ENCODE peak calls at places on chromosomes 11 and 22, in six cellular contexts. B is fibroblast of villous mesenchyme; T is C1 segment of cervical spinal cord; N is activated naive CD4-positive, alpha-beta T cell treated with anti-CD3 and anti-CD28 coated beads for 36 hours; V is NCI-H510A treated with DMSO at 0.1 percent for 48 hours; O is pulmonary artery endothelial cell. W is an unnamed sample.

GRCh38 chr22:47125603-47126002 is 363.2 kb downstream of the TBC1D22A start:
- DNase-seq in N (no peak), T (no peak), B (peak; percentile 12), V (no peak), O (no peak), W (no peak)

GRCh38 chr22:47228767-47229166 is 466.3 kb downstream of the TBC1D22A start:
- DNase-seq in O (no peak), T (no peak), V (no peak), B (no peak), N (no peak), W (no peak)

GRCh38 chr11:26993965-26994446 is at the start of gene FIBIN:
- DNase-seq in T (peak; percentile 48), V (no peak), B (peak; percentile 89), N (no peak), O (no peak), W (no peak)

GRCh38 chr11:109374441-109374840 is 47.5 kb upstream of the C11orf87 start:
- DNase-seq in N (no peak), V (no peak), O (no peak), T (no peak), B (no peak), W (no peak)

GRCh38 chr11:11010624-11011127 is 152.8 kb upstream of the ZBED5 start:
- DNase-seq in O (no peak), B (peak; percentile 14), V (no peak), T (no peak), N (no peak), W (no peak)

GRCh38 chr11:390175-390574 is 3.8 kb upstream of the PKP3 start:
- DNase-seq in V (peak; percentile 8), O (no peak), T (no peak), N (no peak), B (no peak), W (no peak)

GRCh38 chr11:4491878-4492606 is 9.6 kb downstream of the OR52K1 start:
- DNase-seq in V (no peak), B (no peak), O (no peak), N (no peak), T (no peak), W (no peak)

GRCh38 chr11:41497974-41498373 is 38.5 kb upstream of the LRRC4C start:
- DNase-seq in B (no peak), T (no peak), V (no peak), N (no peak), O (no peak), W (no peak)

GRCh38 chr11:65551572-65552398 is 6.4 kb downstream of the LTBP3 start:
- DNase-seq in B (peak; percentile 41), V (peak; percentile 86), O (no peak), N (peak; percentile 76), T (no peak), W (no peak)

GRCh38 chr22:28116261-28116673 is 197.2 kb upstream of the PITPNB start:
- DNase-seq in V (no peak), B (peak; percentile 64), O (no peak), T (peak; percentile 24), N (no peak), W (no peak)

GRCh38 chr11:36077886-36078685 is 134.2 kb downstream of the LDLRAD3 start:
- DNase-seq in B (no peak), O (no peak), V (no peak), N (no peak), T (no peak), W (no peak)

GRCh38 chr22:35783943-35784614 is 66.4 kb downstream of the APOL5 start:
- DNase-seq in B (no peak), O (no peak), V (no peak), N (no peak), T (no peak), W (no peak)

GRCh38 chr11:132620423-132620822 is 911.9 kb downstream of the OPCML start:
- DNase-seq in T (no peak), B (no peak), V (peak; percentile 99), N (no peak), O (no peak), W (no peak)

GRCh38 chr11:94400839-94401772 is at the start of gene GPR83:
- DNase-seq in T (no peak), B (no peak), V (no peak), N (no peak), O (no peak), W (no peak)

GRCh38 chr11:95515379-95515778 is 274.2 kb downstream of the FAM76B start:
- DNase-seq in N (no peak), O (no peak), B (no peak), V (no peak), T (no peak), W (no peak)

GRCh38 chr11:112977620-112978212 is 16.5 kb downstream of the NCAM1 start:
- DNase-seq in T (peak; percentile 40), O (no peak), V (no peak), B (peak; percentile 79), N (no peak), W (no peak)

GRCh38 chr22:47124946-47125345 is 362.5 kb downstream of the TBC1D22A start:
- DNase-seq in B (no peak), O (no peak), V (no peak), T (no peak), N (no peak), W (no peak)

GRCh38 chr22:44329179-44329796 is 16.5 kb upstream of the SHISAL1 start:
- DNase-seq in N (no peak), B (no peak), V (no peak), T (no peak), O (no peak), W (no peak)

GRCh38 chr11:1870721-1871466 is 18.0 kb downstream of the LSP1 start:
- DNase-seq in N (peak; percentile 35), V (no peak), T (peak; percentile 45), O (no peak), B (peak; percentile 66), W (no peak)

GRCh38 chr22:45319319-45319675 is 9.6 kb downstream of the FAM118A start:
- DNase-seq in V (no peak), N (no peak), B (peak; percentile 77), T (no peak), O (no peak), W (no peak)

GRCh38 chr11:116879789-116880402 is 42.5 kb upstream of the APOA1 start:
- DNase-seq in V (peak; percentile 68), T (no peak), O (peak; percentile 20), N (peak; percentile 33), B (peak; percentile 80), W (peak; percentile 39)

GRCh38 chr22:43185860-43186261 is 1.1 kb downstream of the TTLL12 start:
- DNase-seq in O (no peak), B (peak; percentile 28), N (no peak), T (no peak), V (peak; percentile 10), W (no peak)

GRCh38 chr11:6203327-6203726 is 2.0 kb upstream of the C11orf42 start:
- DNase-seq in N (peak; percentile 29), O (no peak), B (no peak), T (no peak), V (no peak), W (no peak)

GRCh38 chr11:45606514-45607024 is 58.9 kb downstream of the CHST1 start:
- DNase-seq in N (no peak), T (no peak), V (no peak), O (no peak), B (no peak), W (no peak)

GRCh38 chr11:72786305-72787261 is 7.3 kb downstream of the STARD10 start:
- DNase-seq in T (no peak), V (peak; percentile 94), B (no peak), N (no peak), O (no peak), W (no peak)

GRCh38 chr22:38872831-38873248 is 824 bp upstream of the CBX6 start:
- DNase-seq in N (no peak), T (peak; percentile 74), O (no peak), B (peak; percentile 48), V (peak; percentile 52), W (peak; percentile 48)

GRCh38 chr22:29733362-29734322 is 13.8 kb downstream of the CABP7 start:
- DNase-seq in V (peak; percentile 73), T (no peak), B (peak; percentile 47), O (no peak), N (no peak), W (no peak)

GRCh38 chr11:9014826-9015225 is 11.0 kb upstream of the NRIP3 start:
- DNase-seq in N (no peak), B (no peak), T (no peak), V (no peak), O (no peak), W (no peak)

GRCh38 chr11:61679893-61680621 is at the start of gene DAGLA:
- DNase-seq in V (peak; percentile 40), T (peak; percentile 70), N (peak; percentile 68), O (no peak), B (peak; percentile 51), W (peak; percentile 70)

GRCh38 chr11:36432747-36433146 is 77.3 kb downstream of the TRAF6 start:
- DNase-seq in V (no peak), B (no peak), O (no peak), N (no peak), T (no peak), W (no peak)

GRCh38 chr22:17792289-17792688 is 18.0 kb upstream of the BID start:
- DNase-seq in V (no peak), B (no peak), N (no peak), T (no peak), O (no peak), W (no peak)

GRCh38 chr11:61963282-61964057 is 4.0 kb downstream of the FTH1 start:
- DNase-seq in V (no peak), T (no peak), N (no peak), O (no peak), B (peak; percentile 67), W (no peak)

GRCh38 chr11:94767701-94768601 is at the start of gene AMOTL1:
- DNase-seq in B (peak; percentile 88), T (peak; percentile 87), V (peak; percentile 77), O (peak; percentile 57), N (peak; percentile 37), W (peak; percentile 73)

GRCh38 chr22:37525073-37525745 is 6.0 kb upstream of the CARD10 start:
- DNase-seq in O (no peak), B (peak; percentile 67), N (no peak), V (no peak), T (no peak), W (peak; percentile 35)

GRCh38 chr11:134532921-134533421 is 120.9 kb upstream of the B3GAT1 start:
- DNase-seq in O (no peak), N (no peak), B (no peak), V (no peak), T (no peak), W (no peak)

W was measured in caudate nucleus.